ENCODE peak calls at places on chromosomes 6 and 20, in four cellular contexts. W is MM.1S, N is SK-N-SH, H is right lobe of liver. K is an unnamed sample.
A peak's percentile ranks its signal among the peaks of the same experiment; 100 is the strongest.

GRCh38 chr6:9139762-9140161 is 704.4 kb upstream of the SLC35B3 start:
- DNase-seq in W (no peak), N (no peak), H (peak; percentile 49), K (no peak)

GRCh38 chr6:1987640-1988039 is 257.8 kb downstream of the GMDS start:
- DNase-seq in W (no peak), N (no peak), H (no peak), K (no peak)

GRCh38 chr20:56187791-56188190 is 60.7 kb upstream of the MC3R start:
- DNase-seq in W (no peak), N (peak; percentile 42), H (no peak), K (no peak)

GRCh38 chr6:136178749-136179148 is 71.4 kb downstream of the MTFR2 start:
- DNase-seq in W (no peak), N (no peak), H (no peak), K (no peak)

GRCh38 chr6:71531006-71531405 is 242.4 kb downstream of the OGFRL1 start:
- DNase-seq in W (no peak), N (no peak), H (no peak), K (no peak)

GRCh38 chr6:30556964-30557682 is at the start of gene PRR3:
- DNase-seq in W (peak; percentile 74), N (peak; percentile 87), H (peak; percentile 83), K (peak; percentile 94)

GRCh38 chr6:82872092-82872635 is 193.5 kb downstream of the UBE3D start:
- DNase-seq in W (no peak), N (no peak), H (no peak), K (no peak)

GRCh38 chr20:46408281-46408731 is 1.9 kb upstream of the ELMO2 start:
- DNase-seq in W (no peak), N (no peak), H (no peak), K (no peak)

GRCh38 chr6:122845916-122846632 is 57.0 kb downstream of the SMPDL3A start:
- DNase-seq in W (no peak), N (no peak), H (no peak), K (no peak)

GRCh38 chr6:105981002-105981887 is 104.9 kb upstream of the PRDM1 start:
- DNase-seq in W (peak; percentile 45), N (peak; percentile 27), H (no peak), K (peak; percentile 71)

GRCh38 chr20:54115172-54115854 is 44.9 kb upstream of the BCAS1 start:
- DNase-seq in W (no peak), N (no peak), H (no peak), K (no peak)

GRCh38 chr20:63553933-63554290 is at the start of gene FNDC11:
- DNase-seq in W (no peak), N (peak; percentile 88), H (no peak), K (peak; percentile 92)

GRCh38 chr6:16174368-16175078 is 45.6 kb downstream of the MYLIP start:
- DNase-seq in W (no peak), N (no peak), H (no peak), K (no peak)

GRCh38 chr20:13464702-13465101 is 174.0 kb downstream of the TASP1 start:
- DNase-seq in W (no peak), N (no peak), H (no peak), K (no peak)

GRCh38 chr6:90370493-90370959 is 73.9 kb upstream of the BACH2 start:
- DNase-seq in W (no peak), N (no peak), H (no peak), K (no peak)

GRCh38 chr6:53746442-53747103 is 48.2 kb upstream of the LRRC1 start:
- DNase-seq in W (no peak), N (no peak), H (no peak), K (no peak)

GRCh38 chr6:63637865-63638445 is 2.4 kb downstream of the PHF3 start:
- DNase-seq in W (no peak), N (no peak), H (no peak), K (no peak)

GRCh38 chr6:11096109-11096508 is 2.5 kb downstream of the SMIM13 start:
- DNase-seq in W (no peak), N (peak; percentile 27), H (no peak), K (no peak)

GRCh38 chr6:157283330-157283898 is 39.9 kb downstream of the TMEM242 start:
- DNase-seq in W (no peak), N (no peak), H (no peak), K (no peak)

GRCh38 chr6:40957616-40958492 is 81.2 kb downstream of the UNC5CL start:
- DNase-seq in W (no peak), N (no peak), H (no peak), K (no peak)

GRCh38 chr6:2733324-2733723 is 17.4 kb downstream of the MYLK4 start:
- DNase-seq in W (no peak), N (no peak), H (no peak), K (no peak)

GRCh38 chr6:10528170-10528981 is 7.2 kb downstream of the GCNT2 start:
- DNase-seq in W (peak; percentile 45), N (no peak), H (peak; percentile 74), K (no peak)

GRCh38 chr6:12479885-12480284 is 189.7 kb downstream of the EDN1 start:
- DNase-seq in W (no peak), N (no peak), H (no peak), K (no peak)

GRCh38 chr6:19999319-20000191 is 162.4 kb downstream of the ID4 start:
- DNase-seq in W (peak; percentile 12), N (no peak), H (no peak), K (no peak)

GRCh38 chr20:49558826-49559225 is 9.1 kb downstream of the PTGIS start:
- DNase-seq in W (no peak), N (no peak), H (peak; percentile 18), K (no peak)

GRCh38 chr20:42652261-42652660 is 537.4 kb downstream of the PTPRT start:
- DNase-seq in W (no peak), N (no peak), H (no peak), K (no peak)

GRCh38 chr6:18025591-18025990 is 38.2 kb upstream of the KIF13A start:
- DNase-seq in W (no peak), N (no peak), H (no peak), K (no peak)

GRCh38 chr6:64330694-64331309 is 695.2 kb downstream of the PHF3 start:
- DNase-seq in W (peak; percentile 67), N (no peak), H (peak; percentile 79), K (peak; percentile 71)

GRCh38 chr20:57061058-57061900 is 205.2 kb downstream of the BMP7 start:
- DNase-seq in W (no peak), N (peak; percentile 70), H (no peak), K (no peak)

GRCh38 chr20:31678389-31679356 is 41.0 kb downstream of the COX4I2 start:
- DNase-seq in W (no peak), N (no peak), H (no peak), K (peak; percentile 67)

GRCh38 chr6:49530141-49530775 is 20.2 kb upstream of the C6orf141 start:
- DNase-seq in W (no peak), N (no peak), H (no peak), K (no peak)

GRCh38 chr6:149275621-149276020 is 41.9 kb upstream of the TAB2 start:
- DNase-seq in W (no peak), N (no peak), H (no peak), K (no peak)

GRCh38 chr6:139640453-139640852 is 266.0 kb upstream of the CITED2 start:
- DNase-seq in W (peak; percentile 76), N (no peak), H (no peak), K (no peak)

GRCh38 chr20:4780245-4780644 is 58.5 kb downstream of the PRND start:
- DNase-seq in W (no peak), N (no peak), H (no peak), K (no peak)
- TF ChIP-seq CTCF in W (no peak), N (peak; percentile 20), H (no peak), K (no peak)

GRCh38 chr6:107495196-107495643 is 5.3 kb downstream of the SOBP start:
- DNase-seq in W (no peak), N (no peak), H (no peak), K (no peak)
- H3K4me1 ChIP-seq in W (peaks cover 7% of the 10 kb centered on the region), N (peaks cover 13% of the 10 kb centered on the region), H (no peaks in the 10 kb centered on the region), K (peaks cover 29% of the 10 kb centered on the region)

GRCh38 chr20:35368616-35369423 is 43.0 kb downstream of the UQCC1 start:
- DNase-seq in W (peak; percentile 19), N (no peak), H (no peak), K (no peak)

GRCh38 chr20:35370751-35371150 is 41.0 kb downstream of the UQCC1 start:
- DNase-seq in W (no peak), N (no peak), H (no peak), K (no peak)

GRCh38 chr20:35369804-35370203 is 42.0 kb downstream of the UQCC1 start:
- DNase-seq in W (no peak), N (no peak), H (no peak), K (no peak)
- H3K27ac ChIP-seq in W (no peak overlapping the region), N (no peak overlapping the region), H (no peak overlapping the region), K (no peak overlapping the region)

DNA sequence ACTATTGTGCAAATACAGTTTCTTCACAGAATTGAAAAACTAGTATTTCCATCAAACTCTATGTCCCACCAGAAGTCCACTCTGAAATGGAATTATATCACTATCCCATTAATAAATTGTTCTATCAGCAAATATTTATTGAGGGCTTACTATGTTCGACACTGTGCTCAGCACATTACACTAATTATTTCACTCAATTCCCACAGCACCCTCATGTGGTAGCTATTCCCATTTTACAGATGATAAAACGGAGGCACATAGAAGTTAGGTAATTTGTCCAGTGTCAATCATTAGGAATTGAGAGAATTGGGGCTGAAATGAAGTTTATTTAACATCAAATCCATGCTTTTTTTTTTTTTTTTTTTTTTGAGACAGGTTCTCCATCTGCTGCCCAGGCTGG is 52.5 kb downstream of the MKKS start:
- DNase-seq in W (no peak), N (no peak), H (no peak), K (no peak)
- TF ChIP-seq CTCF in W (peak; percentile 20), N (peak; percentile 43), H (no peak), K (no peak)

GRCh38 chr6:37032239-37032638 is 26.8 kb downstream of the FGD2 start:
- DNase-seq in W (no peak), N (no peak), H (no peak), K (peak; percentile 40)

GRCh38 chr6:37030599-37030998 is 25.1 kb downstream of the FGD2 start:
- DNase-seq in W (no peak), N (no peak), H (no peak), K (no peak)

GRCh38 chr6:37036146-37036545 is 30.7 kb downstream of the FGD2 start:
- DNase-seq in W (no peak), N (no peak), H (no peak), K (peak; percentile 6)

GRCh38 chr6:37033255-37033654 is 27.8 kb downstream of the FGD2 start:
- DNase-seq in W (no peak), N (no peak), H (no peak), K (peak; percentile 8)

DNA sequence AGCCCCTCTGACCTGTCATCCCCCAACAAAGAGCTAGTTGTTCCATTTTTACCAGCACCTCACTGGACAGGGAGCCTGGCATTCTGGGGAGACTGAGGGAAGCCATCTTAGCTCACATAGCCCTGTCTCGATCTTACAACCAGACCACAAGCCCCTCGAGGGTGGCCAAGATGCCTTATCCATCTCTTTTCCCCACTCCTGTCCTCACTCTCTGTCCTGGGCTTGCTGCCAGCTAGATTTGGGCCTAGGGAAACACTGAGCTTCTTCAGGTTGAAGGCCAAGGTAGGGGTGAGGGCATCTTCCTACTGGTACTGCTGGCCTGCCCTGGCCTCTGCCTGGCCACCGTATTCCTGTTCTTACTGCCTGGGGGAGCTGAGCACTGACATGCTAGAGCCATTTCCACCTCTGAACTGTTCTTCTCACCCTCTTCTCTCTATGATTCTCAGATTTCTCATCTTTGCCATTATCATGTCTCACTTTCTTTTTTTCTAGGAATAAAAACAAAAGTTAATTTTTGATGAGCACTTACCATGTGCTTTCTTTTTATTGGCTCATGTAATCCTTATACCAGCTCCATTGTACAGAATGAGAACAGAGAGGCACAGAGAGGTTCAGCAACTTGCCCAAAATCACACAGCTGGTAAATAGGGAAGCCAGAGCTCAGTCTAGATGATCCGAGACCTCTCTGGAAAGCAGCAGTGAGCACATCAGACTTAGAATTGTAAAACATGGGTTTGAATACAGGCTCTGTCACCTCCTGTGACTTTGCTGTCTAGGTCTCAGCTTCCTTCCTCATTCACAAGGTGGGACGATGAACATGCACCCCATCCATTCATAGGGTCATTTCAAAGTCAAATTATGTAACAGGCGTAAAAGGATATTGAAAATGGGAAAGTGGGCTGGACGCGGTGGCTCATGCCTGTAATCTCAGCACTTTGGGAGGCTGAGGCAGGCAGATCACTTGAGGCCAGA is 28.6 kb downstream of the FGD2 start:
- DNase-seq in W (no peak), N (no peak), H (no peak), K (peak; percentile 21)
- H3K4me1 ChIP-seq in W (peaks cover 3% of the 10 kb centered on the region), N (no peaks in the 10 kb centered on the region), H (no peaks in the 10 kb centered on the region), K (no peaks in the 10 kb centered on the region)